ENCODE peak calls at places on chromosome 9, in eight cellular contexts. X, B, K, D, G, Y, Q and O are unnamed samples.
A peak's percentile ranks its signal among the peaks of the same experiment; 100 is the strongest.

GRCh38 chr9:738209-738915 is 103.1 kb upstream of the DMRT1 start:
- DNase-seq in B (peak; percentile 50), X (peak; percentile 82), D (peak; percentile 98), Y (peak; percentile 84), Q (no peak), G (peak; percentile 77), K (peak; percentile 94), O (no peak)

GRCh38 chr9:124695280-124695890 is 75.7 kb downstream of the NR6A1 start:
- DNase-seq in D (peak; percentile 37), B (no peak), G (no peak), K (no peak), X (no peak), Q (no peak), Y (no peak), O (peak; percentile 88)

GRCh38 chr9:35923927-35924763 is 14.9 kb downstream of the SPAAR start:
- DNase-seq in X (no peak), G (peak; percentile 95), Y (no peak), Q (no peak), B (no peak), D (peak; percentile 96), K (peak; percentile 95), O (peak; percentile 72)

GRCh38 chr9:86405926-86406325 is 51.7 kb upstream of the TUT7 start:
- DNase-seq in D (peak; percentile 95), Q (no peak), X (no peak), K (peak; percentile 68), G (peak; percentile 86), B (no peak), Y (no peak), O (peak; percentile 34)

GRCh38 chr9:114425126-114425525 is 37.3 kb upstream of the AKNA start:
- DNase-seq in X (no peak), Q (no peak), Y (no peak), D (no peak), K (no peak), B (no peak), G (no peak), O (no peak)

GRCh38 chr9:133477992-133478850 is 678 bp downstream of the SLC2A6 start:
- DNase-seq in Y (no peak), Q (no peak), D (peak; percentile 17), G (peak; percentile 38), B (peak; percentile 30), X (peak; percentile 58), K (peak; percentile 8), O (peak; percentile 76)

GRCh38 chr9:114364123-114364522 is 23.7 kb downstream of the AKNA start:
- DNase-seq in K (peak; percentile 78), X (no peak), D (peak; percentile 85), Y (no peak), Q (no peak), G (peak; percentile 89), B (no peak), O (no peak)

GRCh38 chr9:102054811-102055210 is 316.4 kb upstream of the GRIN3A start:
- DNase-seq in Q (no peak), G (no peak), B (no peak), K (no peak), X (no peak), Y (no peak), D (no peak), O (no peak)

GRCh38 chr9:126320158-126320922 is 6.3 kb upstream of the MVB12B start:
- DNase-seq in K (no peak), D (no peak), Y (no peak), Q (no peak), X (no peak), B (no peak), G (no peak), O (no peak)

GRCh38 chr9:5621327-5621726 is 7.6 kb upstream of the RIC1 start:
- DNase-seq in X (no peak), K (peak; percentile 90), D (peak; percentile 87), Y (no peak), B (no peak), Q (no peak), G (peak; percentile 70), O (no peak)

GRCh38 chr9:26131891-26132290 is 453.6 kb upstream of the TUSC1 start:
- DNase-seq in X (no peak), B (no peak), D (peak; percentile 17), K (peak; percentile 21), Q (no peak), Y (no peak), G (peak; percentile 43), O (no peak)

GRCh38 chr9:78325343-78325742 is 28.4 kb downstream of the PSAT1 start:
- DNase-seq in X (no peak), D (peak; percentile 27), K (no peak), Q (no peak), G (peak; percentile 84), B (no peak), Y (no peak), O (peak; percentile 98)

GRCh38 chr9:78397045-78397843 is 100.3 kb downstream of the PSAT1 start:
- DNase-seq in X (no peak), Y (no peak), K (no peak), D (no peak), B (no peak), G (no peak), Q (no peak), O (peak; percentile 17)

GRCh38 chr9:76379494-76379893 is 14.7 kb downstream of the RFK start:
- DNase-seq in Y (no peak), G (no peak), K (peak; percentile 84), X (no peak), D (no peak), Q (no peak), B (no peak), O (peak; percentile 72)

GRCh38 chr9:656918-657583 is 184.4 kb upstream of the DMRT1 start:
- DNase-seq in K (no peak), D (no peak), G (no peak), B (no peak), X (no peak), Q (no peak), Y (no peak), O (no peak)

GRCh38 chr9:134992755-134993124 is 75.0 kb upstream of the FCN1 start:
- DNase-seq in X (peak; percentile 81), Q (no peak), B (peak; percentile 66), G (no peak), Y (peak; percentile 71), D (no peak), K (no peak), O (no peak)
- H3K4me1 ChIP-seq in X (no peaks in the 10 kb centered on the region), Q (no peaks in the 10 kb centered on the region), B (no peaks in the 10 kb centered on the region), G (no peaks in the 10 kb centered on the region), Y (no peaks in the 10 kb centered on the region), D (no peaks in the 10 kb centered on the region), K (no peaks in the 10 kb centered on the region), O (no peaks in the 10 kb centered on the region)

DNA sequence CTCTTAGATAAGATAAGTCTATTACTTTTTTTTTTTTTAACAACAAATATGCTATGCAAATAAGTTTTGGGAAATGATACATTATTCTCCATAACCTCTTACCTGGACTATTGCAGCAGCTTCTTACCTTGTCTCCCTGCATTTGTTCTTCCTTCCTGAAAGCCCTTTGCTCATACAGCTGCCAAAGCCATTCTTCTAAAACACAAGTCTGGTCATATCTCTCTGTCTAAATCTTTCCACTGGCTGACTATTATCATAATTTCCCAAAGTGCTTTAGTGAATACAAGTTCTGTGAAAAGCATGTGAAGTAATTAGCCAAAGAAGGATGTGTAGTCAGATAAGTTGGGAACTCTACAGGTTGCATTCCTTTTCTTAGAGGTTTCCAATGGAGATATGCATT is 115.4 kb upstream of the CNTLN start:
- DNase-seq in K (no peak), D (no peak), X (no peak), B (no peak), Y (no peak), Q (no peak), G (no peak), O (no peak)
- H3K4me1 ChIP-seq in K (no peaks in the 10 kb centered on the region), D (peaks cover 12% of the 10 kb centered on the region), X (no peaks in the 10 kb centered on the region), B (no peaks in the 10 kb centered on the region), Y (no peaks in the 10 kb centered on the region), Q (peaks cover 2% of the 10 kb centered on the region), G (no peaks in the 10 kb centered on the region), O (no peaks in the 10 kb centered on the region)

GRCh38 chr9:91815896-91816295 is 134.1 kb downstream of the ROR2 start:
- DNase-seq in K (no peak), B (no peak), Y (peak; percentile 40), G (no peak), X (no peak), Q (no peak), D (no peak), O (no peak)

GRCh38 chr9:91813261-91813795 is 136.7 kb downstream of the ROR2 start:
- DNase-seq in B (no peak), D (peak; percentile 22), X (peak; percentile 5), G (no peak), Y (peak; percentile 50), K (no peak), Q (no peak), O (no peak)

GRCh38 chr9:91814214-91814613 is 135.8 kb downstream of the ROR2 start:
- DNase-seq in Q (no peak), K (no peak), Y (peak; percentile 31), X (peak; percentile 24), G (no peak), D (no peak), B (no peak), O (no peak)

GRCh38 chr9:91816356-91816755 is 133.7 kb downstream of the ROR2 start:
- DNase-seq in D (no peak), K (no peak), B (no peak), Y (peak; percentile 62), G (no peak), Q (no peak), X (peak; percentile 24), O (no peak)

DNA sequence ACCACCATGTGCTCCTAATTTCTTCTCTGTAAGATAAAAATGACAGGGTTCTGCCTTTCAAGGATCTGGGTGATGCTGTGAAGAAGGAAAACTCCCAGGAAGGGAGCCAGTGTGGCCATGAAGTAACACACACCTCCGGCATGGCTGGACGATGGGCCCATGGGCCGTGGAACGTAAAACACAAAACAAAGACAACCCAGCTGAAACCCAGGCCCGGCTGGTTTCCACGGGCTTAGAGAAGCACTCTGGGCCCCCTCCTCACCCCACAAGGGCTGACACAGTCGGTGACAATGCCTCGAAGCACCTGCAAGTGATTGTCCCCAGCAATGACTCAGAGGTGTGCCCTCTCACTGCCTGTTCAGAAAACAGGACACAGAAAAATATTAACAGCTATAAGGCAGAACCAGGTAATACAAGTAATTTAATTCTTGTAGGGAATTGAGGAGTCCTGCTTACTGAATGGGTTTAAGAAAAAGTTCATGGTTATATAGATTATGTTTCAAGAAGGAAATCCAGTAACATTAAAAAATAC is 135.3 kb downstream of the ROR2 start:
- DNase-seq in B (no peak), Q (no peak), K (peak; percentile 6), X (peak; percentile 21), D (no peak), G (no peak), Y (peak; percentile 31), O (no peak)
- H3K4me1 ChIP-seq in B (peaks cover 7% of the 10 kb centered on the region), Q (peaks cover 4% of the 10 kb centered on the region), K (no peaks in the 10 kb centered on the region), X (no peaks in the 10 kb centered on the region), D (peaks cover 40% of the 10 kb centered on the region), G (peaks cover 36% of the 10 kb centered on the region), Y (no peaks in the 10 kb centered on the region), O (no peaks in the 10 kb centered on the region)

DNA sequence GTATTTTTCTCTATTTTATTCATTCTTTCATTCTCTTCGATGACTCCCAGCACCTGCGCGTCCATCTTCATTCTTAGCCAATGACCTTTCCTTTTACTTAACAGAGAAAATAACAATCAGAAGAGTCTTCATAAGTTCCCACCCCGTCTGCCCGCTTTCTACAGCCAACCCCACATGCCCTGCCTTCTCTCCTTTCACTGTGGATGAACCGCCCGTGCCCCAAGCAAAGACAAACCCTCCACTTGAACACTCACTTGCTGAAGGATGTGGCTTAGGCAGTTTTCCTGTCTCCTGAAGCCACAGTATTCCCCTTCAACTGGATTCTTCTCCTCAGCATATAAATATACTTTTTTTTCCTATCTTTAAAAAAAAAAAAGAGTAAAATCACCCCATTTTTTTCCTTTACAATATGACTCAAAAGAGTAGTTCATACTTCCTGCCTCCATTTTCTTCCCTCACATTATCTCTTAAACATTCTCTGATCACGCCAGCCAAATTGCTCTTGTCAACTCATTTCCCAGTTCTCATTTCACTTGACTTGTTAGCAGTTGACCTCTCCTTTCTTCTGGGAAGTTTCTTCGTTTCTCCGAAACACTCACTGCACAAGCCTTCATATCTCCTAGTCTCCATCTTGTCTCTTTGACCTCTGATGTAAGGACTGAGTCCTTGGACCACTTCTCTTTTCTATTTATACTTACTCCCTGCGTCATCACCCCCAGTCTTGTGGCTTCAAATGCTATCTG is 11.1 kb downstream of the NIPSNAP3B start:
- DNase-seq in X (no peak), B (no peak), Q (no peak), Y (no peak), G (peak; percentile 50), K (no peak), D (no peak), O (no peak)
- H3K4me1 ChIP-seq in X (peaks cover 52% of the 10 kb centered on the region), B (no peaks in the 10 kb centered on the region), Q (no peaks in the 10 kb centered on the region), Y (no peaks in the 10 kb centered on the region), G (peaks cover 60% of the 10 kb centered on the region), K (no peaks in the 10 kb centered on the region), D (no peaks in the 10 kb centered on the region), O (no peaks in the 10 kb centered on the region)